ENCODE peak calls at places on chromosome 1, in eight cellular contexts. One of them, this sample, is unnamed.

GRCh38 chr1:206952182-206952581 is 5.9 kb upstream of the PIGR start:
- DNase-seq in PC-3: no peak
- DNase-seq in left cardiac atrium: no peak
- DNase-seq in brain microvascular endothelial cell: no peak
- DNase-seq in AG04449: no peak
- DNase-seq in heart left ventricle: no peak
- DNase-seq in lung microvascular endothelial cell: no peak
- DNase-seq in upper lobe of right lung: no peak
- DNase-seq in this sample: no peak

GRCh38 chr1:193951989-193952388 is 765.6 kb upstream of the B3GALT2 start:
- DNase-seq in brain microvascular endothelial cell: no peak
- DNase-seq in PC-3: no peak
- DNase-seq in AG04449: no peak
- DNase-seq in left cardiac atrium: no peak
- DNase-seq in lung microvascular endothelial cell: no peak
- DNase-seq in heart left ventricle: no peak
- DNase-seq in upper lobe of right lung: no peak
- DNase-seq in this sample: no peak

GRCh38 chr1:69163779-69164178 is 403.9 kb upstream of the LRRC7 start:
- DNase-seq in heart left ventricle: no peak
- DNase-seq in lung microvascular endothelial cell: no peak
- DNase-seq in brain microvascular endothelial cell: no peak
- DNase-seq in PC-3: no peak
- DNase-seq in left cardiac atrium: no peak
- DNase-seq in upper lobe of right lung: no peak
- DNase-seq in AG04449: no peak
- DNase-seq in this sample: no peak

GRCh38 chr1:173190101-173190895 is 16.8 kb downstream of the TNFSF4 start:
- DNase-seq in heart left ventricle: peak
- DNase-seq in lung microvascular endothelial cell: peak
- DNase-seq in upper lobe of right lung: peak
- DNase-seq in AG04449: no peak
- DNase-seq in brain microvascular endothelial cell: peak
- DNase-seq in left cardiac atrium: peak
- DNase-seq in PC-3: peak
- DNase-seq in this sample: no peak

GRCh38 chr1:218823291-218823900 is 350.3 kb upstream of the LYPLAL1 start:
- DNase-seq in PC-3: peak
- DNase-seq in brain microvascular endothelial cell: peak
- DNase-seq in heart left ventricle: no peak
- DNase-seq in upper lobe of right lung: no peak
- DNase-seq in AG04449: peak
- DNase-seq in lung microvascular endothelial cell: no peak
- DNase-seq in left cardiac atrium: no peak
- DNase-seq in this sample: no peak

GRCh38 chr1:66598670-66599069 is 64.7 kb downstream of the SGIP1 start:
- DNase-seq in upper lobe of right lung: no peak
- DNase-seq in PC-3: peak
- DNase-seq in lung microvascular endothelial cell: peak
- DNase-seq in brain microvascular endothelial cell: peak
- DNase-seq in AG04449: peak
- DNase-seq in heart left ventricle: no peak
- DNase-seq in left cardiac atrium: no peak
- DNase-seq in this sample: no peak

GRCh38 chr1:181448461-181448860 is 34.9 kb upstream of the CACNA1E start:
- DNase-seq in upper lobe of right lung: no peak
- DNase-seq in left cardiac atrium: no peak
- DNase-seq in heart left ventricle: no peak
- DNase-seq in lung microvascular endothelial cell: no peak
- DNase-seq in PC-3: no peak
- DNase-seq in brain microvascular endothelial cell: no peak
- DNase-seq in AG04449: no peak
- DNase-seq in this sample: no peak

GRCh38 chr1:85361106-85361505 is 84.7 kb upstream of the BCL10 start:
- DNase-seq in upper lobe of right lung: no peak
- DNase-seq in AG04449: no peak
- DNase-seq in heart left ventricle: peak
- DNase-seq in left cardiac atrium: no peak
- DNase-seq in brain microvascular endothelial cell: peak
- DNase-seq in PC-3: peak
- DNase-seq in lung microvascular endothelial cell: no peak
- DNase-seq in this sample: no peak

GRCh38 chr1:203682401-203683383 is 56.1 kb downstream of the ATP2B4 start:
- DNase-seq in PC-3: no peak
- DNase-seq in brain microvascular endothelial cell: no peak
- DNase-seq in left cardiac atrium: no peak
- DNase-seq in upper lobe of right lung: no peak
- DNase-seq in heart left ventricle: no peak
- DNase-seq in lung microvascular endothelial cell: peak
- DNase-seq in AG04449: no peak
- DNase-seq in this sample: peak

GRCh38 chr1:227778401-227778947 is 37.0 kb upstream of the PRSS38 start:
- DNase-seq in AG04449: no peak
- DNase-seq in PC-3: no peak
- DNase-seq in heart left ventricle: no peak
- DNase-seq in brain microvascular endothelial cell: no peak
- DNase-seq in lung microvascular endothelial cell: peak
- DNase-seq in left cardiac atrium: no peak
- DNase-seq in upper lobe of right lung: peak
- DNase-seq in this sample: no peak

GRCh38 chr1:230940848-230941247 is 37.8 kb downstream of the TTC13 start:
- DNase-seq in brain microvascular endothelial cell: no peak
- DNase-seq in left cardiac atrium: no peak
- DNase-seq in lung microvascular endothelial cell: no peak
- DNase-seq in upper lobe of right lung: no peak
- DNase-seq in AG04449: peak
- DNase-seq in PC-3: no peak
- DNase-seq in heart left ventricle: no peak
- DNase-seq in this sample: no peak

GRCh38 chr1:231557898-231558710 is 29.6 kb downstream of the TSNAX start:
- DNase-seq in left cardiac atrium: no peak
- DNase-seq in AG04449: no peak
- DNase-seq in heart left ventricle: peak
- DNase-seq in PC-3: peak
- DNase-seq in lung microvascular endothelial cell: no peak
- DNase-seq in upper lobe of right lung: no peak
- DNase-seq in brain microvascular endothelial cell: no peak
- DNase-seq in this sample: no peak

GRCh38 chr1:228096416-228097332 is 6.5 kb downstream of the C1orf35 start:
- DNase-seq in lung microvascular endothelial cell: no peak
- DNase-seq in left cardiac atrium: no peak
- DNase-seq in upper lobe of right lung: peak
- DNase-seq in heart left ventricle: peak
- DNase-seq in PC-3: no peak
- DNase-seq in brain microvascular endothelial cell: no peak
- DNase-seq in AG04449: no peak
- DNase-seq in this sample: no peak

GRCh38 chr1:170931650-170932049 is 3.7 kb upstream of the MROH9 start:
- DNase-seq in PC-3: no peak
- DNase-seq in left cardiac atrium: no peak
- DNase-seq in lung microvascular endothelial cell: no peak
- DNase-seq in upper lobe of right lung: no peak
- DNase-seq in AG04449: no peak
- DNase-seq in brain microvascular endothelial cell: no peak
- DNase-seq in heart left ventricle: no peak
- DNase-seq in this sample: no peak

This sample was measured in naive B cell.